ENCODE peak calls at places on chromosomes 12 and 14, in five cellular contexts. One of them, this sample, is unnamed.

GRCh38 chr14:58362798-58363412 is 32.8 kb upstream of the TOMM20L start:
- DNase-seq in hippocampal formation: no peak
- DNase-seq in activated CD8-positive, alpha-beta memory T cell treated with anti-CD3 and anti-CD28 coated beads for 24 hours: no peak
- DNase-seq in NCI-H1436: peak; percentile 29
- DNase-seq in ovary: no peak
- DNase-seq in this sample: no peak

GRCh38 chr14:35051796-35052195 is 5.7 kb downstream of the FAM177A1 start:
- DNase-seq in hippocampal formation: no peak
- DNase-seq in activated CD8-positive, alpha-beta memory T cell treated with anti-CD3 and anti-CD28 coated beads for 24 hours: no peak
- DNase-seq in ovary: no peak
- DNase-seq in NCI-H1436: no peak
- DNase-seq in this sample: no peak

GRCh38 chr12:116736962-116737773 is 701 bp downstream of the SPRING1 start:
- DNase-seq in NCI-H1436: no peak
- DNase-seq in activated CD8-positive, alpha-beta memory T cell treated with anti-CD3 and anti-CD28 coated beads for 24 hours: peak; percentile 60
- DNase-seq in hippocampal formation: no peak
- DNase-seq in ovary: no peak
- DNase-seq in this sample: no peak

GRCh38 chr14:52835122-52835903 is 43.9 kb upstream of the GNPNAT1 start:
- DNase-seq in ovary: no peak
- DNase-seq in hippocampal formation: no peak
- DNase-seq in activated CD8-positive, alpha-beta memory T cell treated with anti-CD3 and anti-CD28 coated beads for 24 hours: no peak
- DNase-seq in NCI-H1436: peak; percentile 15
- DNase-seq in this sample: no peak

GRCh38 chr14:36976571-36977023 is 195.8 kb downstream of the SLC25A21 start:
- DNase-seq in hippocampal formation: no peak
- DNase-seq in activated CD8-positive, alpha-beta memory T cell treated with anti-CD3 and anti-CD28 coated beads for 24 hours: no peak
- DNase-seq in ovary: no peak
- DNase-seq in NCI-H1436: no peak
- DNase-seq in this sample: no peak

GRCh38 chr14:69154779-69155178 is 1.9 kb upstream of the DCAF5 start:
- DNase-seq in activated CD8-positive, alpha-beta memory T cell treated with anti-CD3 and anti-CD28 coated beads for 24 hours: no peak
- DNase-seq in ovary: no peak
- DNase-seq in NCI-H1436: no peak
- DNase-seq in hippocampal formation: no peak
- DNase-seq in this sample: no peak

GRCh38 chr14:32654106-32654505 is 284.6 kb upstream of the NPAS3 start:
- DNase-seq in activated CD8-positive, alpha-beta memory T cell treated with anti-CD3 and anti-CD28 coated beads for 24 hours: no peak
- DNase-seq in NCI-H1436: no peak
- DNase-seq in ovary: no peak
- DNase-seq in hippocampal formation: no peak
- DNase-seq in this sample: no peak

GRCh38 chr12:59164991-59165718 is 244.9 kb upstream of the LRIG3 start:
- DNase-seq in activated CD8-positive, alpha-beta memory T cell treated with anti-CD3 and anti-CD28 coated beads for 24 hours: no peak
- DNase-seq in hippocampal formation: peak; percentile 5
- DNase-seq in NCI-H1436: peak; percentile 31
- DNase-seq in ovary: no peak
- DNase-seq in this sample: no peak

GRCh38 chr14:31090872-31091764 is 64.9 kb upstream of the STRN3 start:
- DNase-seq in ovary: no peak
- DNase-seq in hippocampal formation: no peak
- DNase-seq in NCI-H1436: no peak
- DNase-seq in activated CD8-positive, alpha-beta memory T cell treated with anti-CD3 and anti-CD28 coated beads for 24 hours: no peak
- DNase-seq in this sample: no peak

GRCh38 chr12:130162267-130162666 is at the start of gene FZD10:
- DNase-seq in activated CD8-positive, alpha-beta memory T cell treated with anti-CD3 and anti-CD28 coated beads for 24 hours: no peak
- DNase-seq in hippocampal formation: no peak
- DNase-seq in ovary: peak; percentile 37
- DNase-seq in NCI-H1436: no peak
- DNase-seq in this sample: peak; percentile 61

GRCh38 chr14:89616425-89617141 is 199.6 kb upstream of the FOXN3 start:
- DNase-seq in activated CD8-positive, alpha-beta memory T cell treated with anti-CD3 and anti-CD28 coated beads for 24 hours: no peak
- DNase-seq in hippocampal formation: no peak
- DNase-seq in NCI-H1436: no peak
- DNase-seq in ovary: no peak
- DNase-seq in this sample: no peak

GRCh38 chr14:69828372-69828771 is 31.3 kb upstream of the SLC10A1 start:
- DNase-seq in ovary: no peak
- DNase-seq in NCI-H1436: no peak
- DNase-seq in hippocampal formation: peak; percentile 17
- DNase-seq in activated CD8-positive, alpha-beta memory T cell treated with anti-CD3 and anti-CD28 coated beads for 24 hours: no peak
- DNase-seq in this sample: no peak

GRCh38 chr12:122062832-122063690 is 15.5 kb upstream of the MLXIP start:
- DNase-seq in NCI-H1436: no peak
- DNase-seq in ovary: peak; percentile 81
- DNase-seq in activated CD8-positive, alpha-beta memory T cell treated with anti-CD3 and anti-CD28 coated beads for 24 hours: no peak
- DNase-seq in hippocampal formation: peak; percentile 69
- DNase-seq in this sample: peak; percentile 79

GRCh38 chr12:114638790-114639435 is 45.1 kb downstream of the TBX3 start:
- DNase-seq in ovary: no peak
- DNase-seq in hippocampal formation: no peak
- DNase-seq in activated CD8-positive, alpha-beta memory T cell treated with anti-CD3 and anti-CD28 coated beads for 24 hours: no peak
- DNase-seq in NCI-H1436: no peak
- DNase-seq in this sample: no peak

GRCh38 chr14:52313493-52313881 is 625 bp upstream of the PTGER2 start:
- DNase-seq in activated CD8-positive, alpha-beta memory T cell treated with anti-CD3 and anti-CD28 coated beads for 24 hours: no peak
- DNase-seq in hippocampal formation: no peak
- DNase-seq in ovary: no peak
- DNase-seq in NCI-H1436: no peak
- DNase-seq in this sample: no peak

GRCh38 chr14:95835331-95835730 is 41.3 kb upstream of the TUNAR start:
- DNase-seq in ovary: no peak
- DNase-seq in NCI-H1436: no peak
- DNase-seq in hippocampal formation: no peak
- DNase-seq in activated CD8-positive, alpha-beta memory T cell treated with anti-CD3 and anti-CD28 coated beads for 24 hours: no peak
- DNase-seq in this sample: no peak

GRCh38 chr14:55221186-55221585 is 29.8 kb upstream of the DLGAP5 start:
- DNase-seq in hippocampal formation: no peak
- DNase-seq in NCI-H1436: no peak
- DNase-seq in activated CD8-positive, alpha-beta memory T cell treated with anti-CD3 and anti-CD28 coated beads for 24 hours: no peak
- DNase-seq in ovary: no peak
- DNase-seq in this sample: no peak

GRCh38 chr12:122406701-122407154 is 15.7 kb downstream of the CLIP1 start:
- DNase-seq in activated CD8-positive, alpha-beta memory T cell treated with anti-CD3 and anti-CD28 coated beads for 24 hours: no peak
- DNase-seq in NCI-H1436: no peak
- DNase-seq in ovary: no peak
- DNase-seq in hippocampal formation: no peak
- DNase-seq in this sample: no peak

GRCh38 chr12:121259074-121259473 is 37.4 kb downstream of the CAMKK2 start:
- DNase-seq in ovary: no peak
- DNase-seq in hippocampal formation: no peak
- DNase-seq in activated CD8-positive, alpha-beta memory T cell treated with anti-CD3 and anti-CD28 coated beads for 24 hours: no peak
- DNase-seq in NCI-H1436: no peak
- DNase-seq in this sample: no peak

GRCh38 chr12:12016284-12017100 is 54.2 kb upstream of the BCL2L14 start:
- DNase-seq in activated CD8-positive, alpha-beta memory T cell treated with anti-CD3 and anti-CD28 coated beads for 24 hours: peak; percentile 75
- DNase-seq in NCI-H1436: no peak
- DNase-seq in ovary: no peak
- DNase-seq in hippocampal formation: no peak
- DNase-seq in this sample: no peak

GRCh38 chr14:35385042-35385839 is 19.3 kb downstream of the NFKBIA start:
- DNase-seq in hippocampal formation: peak; percentile 77
- DNase-seq in ovary: peak; percentile 88
- DNase-seq in activated CD8-positive, alpha-beta memory T cell treated with anti-CD3 and anti-CD28 coated beads for 24 hours: no peak
- DNase-seq in NCI-H1436: peak; percentile 10
- DNase-seq in this sample: peak; percentile 91

GRCh38 chr12:8870591-8870990 is 43.7 kb upstream of the PHC1 start:
- DNase-seq in NCI-H1436: no peak
- DNase-seq in hippocampal formation: no peak
- DNase-seq in ovary: no peak
- DNase-seq in activated CD8-positive, alpha-beta memory T cell treated with anti-CD3 and anti-CD28 coated beads for 24 hours: no peak
- DNase-seq in this sample: no peak

GRCh38 chr12:56336361-56337167 is 2.1 kb upstream of the IL23A start:
- DNase-seq in ovary: no peak
- DNase-seq in NCI-H1436: no peak
- DNase-seq in hippocampal formation: no peak
- DNase-seq in activated CD8-positive, alpha-beta memory T cell treated with anti-CD3 and anti-CD28 coated beads for 24 hours: no peak
- DNase-seq in this sample: no peak

GRCh38 chr14:63974176-63974575 is 121.4 kb downstream of the SYNE2 start:
- DNase-seq in NCI-H1436: no peak
- DNase-seq in ovary: no peak
- DNase-seq in activated CD8-positive, alpha-beta memory T cell treated with anti-CD3 and anti-CD28 coated beads for 24 hours: no peak
- DNase-seq in hippocampal formation: no peak
- DNase-seq in this sample: no peak

GRCh38 chr14:78598046-78598652 is 428.0 kb downstream of the NRXN3 start:
- DNase-seq in hippocampal formation: peak; percentile 33
- DNase-seq in ovary: no peak
- DNase-seq in NCI-H1436: peak; percentile 72
- DNase-seq in activated CD8-positive, alpha-beta memory T cell treated with anti-CD3 and anti-CD28 coated beads for 24 hours: peak; percentile 63
- DNase-seq in this sample: peak; percentile 46

GRCh38 chr12:46430340-46430948 is 57.9 kb upstream of the SLC38A2 start:
- DNase-seq in activated CD8-positive, alpha-beta memory T cell treated with anti-CD3 and anti-CD28 coated beads for 24 hours: no peak
- DNase-seq in hippocampal formation: no peak
- DNase-seq in NCI-H1436: no peak
- DNase-seq in ovary: no peak
- DNase-seq in this sample: no peak

GRCh38 chr14:100640481-100641273 is 53.5 kb upstream of the BEGAIN start:
- DNase-seq in ovary: no peak
- DNase-seq in activated CD8-positive, alpha-beta memory T cell treated with anti-CD3 and anti-CD28 coated beads for 24 hours: peak; percentile 85
- DNase-seq in NCI-H1436: no peak
- DNase-seq in hippocampal formation: no peak
- DNase-seq in this sample: no peak

GRCh38 chr12:53757095-53757770 is 5.5 kb upstream of the CISTR start:
- DNase-seq in hippocampal formation: peak; percentile 35
- DNase-seq in activated CD8-positive, alpha-beta memory T cell treated with anti-CD3 and anti-CD28 coated beads for 24 hours: peak; percentile 94
- DNase-seq in NCI-H1436: peak; percentile 31
- DNase-seq in ovary: peak; percentile 65
- DNase-seq in this sample: peak; percentile 89

GRCh38 chr12:107450541-107450940 is 235.1 kb upstream of the PWP1 start:
- DNase-seq in activated CD8-positive, alpha-beta memory T cell treated with anti-CD3 and anti-CD28 coated beads for 24 hours: no peak
- DNase-seq in hippocampal formation: no peak
- DNase-seq in ovary: no peak
- DNase-seq in NCI-H1436: no peak
- DNase-seq in this sample: no peak